ENCODE peak calls at places on chromosome X, in four cellular contexts. One of them, this sample, is unnamed.

GRCh38 chrX:36640232-36640631 is 367.9 kb upstream of the FAM47C start:
- DNase-seq in GM12878: no peak
- DNase-seq in K562: no peak
- DNase-seq in HepG2: no peak
- DNase-seq in this sample: no peak

GRCh38 chrX:132467029-132467428 is 21.8 kb downstream of the MBNL3 start:
- DNase-seq in GM12878: no peak
- DNase-seq in K562: no peak
- DNase-seq in HepG2: no peak
- DNase-seq in this sample: no peak

GRCh38 chrX:71998836-71999509 is 88.3 kb downstream of the NHSL2 start:
- DNase-seq in GM12878: no peak
- DNase-seq in K562: peak
- DNase-seq in HepG2: peak
- DNase-seq in this sample: peak

GRCh38 chrX:17580529-17581155 is 156.7 kb upstream of the SCML1 start:
- DNase-seq in GM12878: no peak
- DNase-seq in K562: no peak
- DNase-seq in HepG2: no peak
- DNase-seq in this sample: no peak

GRCh38 chrX:149961572-149961971 is 23.3 kb upstream of the EOLA2 start:
- DNase-seq in GM12878: no peak
- DNase-seq in K562: no peak
- DNase-seq in HepG2: no peak
- DNase-seq in this sample: no peak

GRCh38 chrX:38882894-38883620 is 81.8 kb downstream of the MID1IP1 start:
- DNase-seq in GM12878: no peak
- DNase-seq in K562: no peak
- DNase-seq in HepG2: no peak
- DNase-seq in this sample: no peak

GRCh38 chrX:50147972-50148371 is 52.8 kb downstream of the AKAP4 start:
- DNase-seq in GM12878: no peak
- DNase-seq in K562: no peak
- DNase-seq in HepG2: peak
- DNase-seq in this sample: no peak

GRCh38 chrX:84893897-84894296 is 109.8 kb upstream of the APOOL start:
- DNase-seq in GM12878: no peak
- DNase-seq in K562: no peak
- DNase-seq in HepG2: no peak
- DNase-seq in this sample: no peak

GRCh38 chrX:71540801-71541545 is 8.1 kb downstream of the OGT start:
- DNase-seq in GM12878: no peak
- DNase-seq in K562: no peak
- DNase-seq in HepG2: no peak
- DNase-seq in this sample: no peak

GRCh38 chrX:13377537-13377936 is 57.7 kb upstream of the ATXN3L start:
- DNase-seq in GM12878: no peak
- DNase-seq in K562: no peak
- DNase-seq in HepG2: no peak
- DNase-seq in this sample: no peak

GRCh38 chrX:69309074-69309792 is 144.0 kb upstream of the PJA1 start:
- DNase-seq in GM12878: no peak
- DNase-seq in K562: no peak
- DNase-seq in HepG2: peak
- DNase-seq in this sample: peak

GRCh38 chrX:114344756-114345155 is 239.1 kb upstream of the HTR2C start:
- DNase-seq in GM12878: no peak
- DNase-seq in K562: peak
- DNase-seq in HepG2: peak
- DNase-seq in this sample: peak

GRCh38 chrX:37701588-37701987 is 16.0 kb downstream of the XK start:
- DNase-seq in GM12878: no peak
- DNase-seq in K562: no peak
- DNase-seq in HepG2: no peak
- DNase-seq in this sample: no peak

GRCh38 chrX:48700246-48700645 is 3.7 kb downstream of the SUV39H1 start:
- DNase-seq in GM12878: no peak
- DNase-seq in K562: no peak
- DNase-seq in HepG2: no peak
- DNase-seq in this sample: no peak

GRCh38 chrX:77119706-77120105 is 327.5 kb upstream of the FGF16 start:
- DNase-seq in GM12878: no peak
- DNase-seq in K562: no peak
- DNase-seq in HepG2: peak
- DNase-seq in this sample: no peak

GRCh38 chrX:137565318-137565904 is 516 bp upstream of the ZIC3 start:
- DNase-seq in GM12878: no peak
- DNase-seq in K562: no peak
- DNase-seq in HepG2: no peak
- DNase-seq in this sample: no peak

GRCh38 chrX:137566746-137567473 is 983 bp downstream of the ZIC3 start:
- DNase-seq in GM12878: no peak
- DNase-seq in K562: no peak
- DNase-seq in HepG2: no peak
- DNase-seq in this sample: no peak

GRCh38 chrX:137563681-137564651 is 2.0 kb upstream of the ZIC3 start:
- DNase-seq in GM12878: no peak
- DNase-seq in K562: no peak
- DNase-seq in HepG2: no peak
- DNase-seq in this sample: no peak

GRCh38 chrX:137567474-137568232 is 1.7 kb downstream of the ZIC3 start:
- DNase-seq in GM12878: no peak
- DNase-seq in K562: no peak
- DNase-seq in HepG2: no peak
- DNase-seq in this sample: no peak

GRCh38 chrX:137565921-137566745 is at the start of gene ZIC3:
- DNase-seq in GM12878: no peak
- DNase-seq in K562: no peak
- DNase-seq in HepG2: no peak
- DNase-seq in this sample: peak
- TF ChIP-seq FOXM1 in GM12878: no peak
- TF ChIP-seq FOXM1 in K562: no peak
- TF ChIP-seq FOXM1 in HepG2: no peak
- TF ChIP-seq FOXM1 in this sample: no peak

GRCh38 chrX:119654112-119654531 is 38.8 kb downstream of the SEPTIN6 start:
- DNase-seq in GM12878: no peak
- DNase-seq in K562: no peak
- DNase-seq in HepG2: no peak
- DNase-seq in this sample: no peak
- TF ChIP-seq BHLHE40 in GM12878: no peak
- TF ChIP-seq BHLHE40 in K562: no peak
- TF ChIP-seq BHLHE40 in HepG2: no peak
- TF ChIP-seq BHLHE40 in this sample: no peak

GRCh38 chrX:83008415-83008814 is 499.7 kb upstream of the POU3F4 start:
- DNase-seq in GM12878: no peak
- DNase-seq in K562: peak
- DNase-seq in HepG2: no peak
- DNase-seq in this sample: no peak
- TF ChIP-seq FOXM1 in GM12878: no peak
- TF ChIP-seq FOXM1 in K562: no peak
- TF ChIP-seq FOXM1 in HepG2: no peak
- TF ChIP-seq FOXM1 in this sample: no peak

GRCh38 chrX:123093792-123094191 is 90.3 kb upstream of the GRIA3 start:
- DNase-seq in GM12878: no peak
- DNase-seq in K562: no peak
- DNase-seq in HepG2: peak
- DNase-seq in this sample: no peak
- TF ChIP-seq BHLHE40 in GM12878: no peak
- TF ChIP-seq BHLHE40 in K562: no peak
- TF ChIP-seq BHLHE40 in HepG2: no peak
- TF ChIP-seq BHLHE40 in this sample: no peak

GRCh38 chrX:46311581-46312120 is 233.6 kb downstream of the ZNF674 start:
- DNase-seq in GM12878: no peak
- DNase-seq in K562: no peak
- DNase-seq in HepG2: no peak
- DNase-seq in this sample: no peak

GRCh38 chrX:46319750-46320149 is 225.5 kb downstream of the ZNF674 start:
- DNase-seq in GM12878: no peak
- DNase-seq in K562: no peak
- DNase-seq in HepG2: peak
- DNase-seq in this sample: no peak

GRCh38 chrX:46318551-46318950 is 226.7 kb downstream of the ZNF674 start:
- DNase-seq in GM12878: no peak
- DNase-seq in K562: no peak
- DNase-seq in HepG2: no peak
- DNase-seq in this sample: no peak

DNA sequence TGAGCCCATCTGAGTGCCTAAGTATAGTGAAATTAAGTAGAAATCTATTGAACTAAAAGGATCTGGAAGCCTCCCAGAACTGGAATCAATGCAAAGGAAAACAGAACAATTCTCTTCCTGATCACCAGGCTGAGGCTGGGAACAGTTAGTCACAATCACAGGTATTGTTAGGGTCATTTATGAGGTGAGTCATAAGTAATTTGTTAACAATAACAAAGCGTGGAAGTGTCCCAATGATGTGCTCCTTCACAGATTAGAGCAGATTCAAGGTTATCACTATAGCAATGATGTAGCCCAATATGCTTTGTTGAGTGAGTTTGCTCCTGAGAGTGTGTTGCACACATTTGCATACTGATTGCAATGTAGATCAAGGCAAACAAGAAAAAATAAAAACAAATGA is 228.1 kb downstream of the ZNF674 start:
- DNase-seq in GM12878: no peak
- DNase-seq in K562: no peak
- DNase-seq in HepG2: no peak
- DNase-seq in this sample: no peak
- TF ChIP-seq FOXM1 in GM12878: no peak
- TF ChIP-seq FOXM1 in K562: no peak
- TF ChIP-seq FOXM1 in HepG2: no peak
- TF ChIP-seq FOXM1 in this sample: no peak

DNA sequence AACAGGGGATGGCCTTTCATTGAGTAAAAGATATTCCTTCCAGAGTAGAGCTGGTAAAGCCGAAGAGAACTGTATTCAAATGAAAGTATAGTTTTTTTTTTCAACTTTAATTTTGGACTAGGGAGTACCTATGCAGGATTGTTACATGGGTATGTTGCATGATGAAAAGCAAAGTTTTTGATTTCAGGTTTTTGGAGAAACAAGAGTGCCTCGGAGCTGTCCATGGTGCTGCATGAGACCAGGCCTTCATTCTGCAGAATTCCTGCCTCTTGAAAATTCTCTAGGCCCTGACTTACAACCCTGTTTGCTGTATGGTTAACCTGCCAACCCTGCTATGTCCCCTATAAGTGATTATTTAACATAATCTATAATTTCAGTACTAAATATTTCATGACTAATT is 1065.7 kb upstream of the FTHL17 start:
- DNase-seq in GM12878: no peak
- DNase-seq in K562: no peak
- DNase-seq in HepG2: no peak
- DNase-seq in this sample: no peak
- TF ChIP-seq BHLHE40 in GM12878: no peak
- TF ChIP-seq BHLHE40 in K562: no peak
- TF ChIP-seq BHLHE40 in HepG2: no peak
- TF ChIP-seq BHLHE40 in this sample: no peak

This sample was measured in HEK293T.